ENCODE peak calls at places on chromosome 21, in nine cellular contexts. A is colonic mucosa; K is endothelial cell of umbilical vein; V is adrenal gland; N is heart left ventricle; X is right cardiac atrium; Y is pancreas; U is CD4-positive, CD25-positive, alpha-beta regulatory T cell; C is endodermal cell. S is an unnamed sample. For H3K4me1, the result is how much of the 10 kb centered on the place peaks cover.

GRCh38 chr21:37204580-37204979 is 62.6 kb downstream of the VPS26C start:
- DNase-seq in A (no peak), K (no peak), V (no peak), N (no peak), X (no peak), Y (no peak), U (no peak), C (no peak), S (no peak)

GRCh38 chr21:36698160-36699025 is 522 bp upstream of the SIM2 start:
- DNase-seq in A (no peak), K (no peak), V (no peak), N (no peak), X (no peak), Y (no peak), U (no peak), C (peak), S (no peak)

GRCh38 chr21:25862112-25862511 is 127.3 kb downstream of the GABPA start:
- DNase-seq in A (peak), K (no peak), V (no peak), N (no peak), X (no peak), Y (no peak), U (no peak), C (no peak), S (no peak)

GRCh38 chr21:17613242-17613676 is 558 bp upstream of the BTG3 start:
- DNase-seq in A (peak), K (peak), V (peak), N (peak), X (peak), Y (peak), U (peak), C (no peak), S (peak)

GRCh38 chr21:23968722-23969647 is 1638.3 kb downstream of the MRPL39 start:
- DNase-seq in A (peak), K (peak), V (peak), N (no peak), X (no peak), Y (peak), U (peak), C (peak), S (no peak)

GRCh38 chr21:15397258-15397657 is 332.5 kb upstream of the NRIP1 start:
- DNase-seq in A (no peak), K (no peak), V (no peak), N (no peak), X (no peak), Y (no peak), U (no peak), C (no peak), S (no peak)

GRCh38 chr21:35189077-35189863 is 140.2 kb upstream of the RUNX1 start:
- DNase-seq in A (no peak), K (no peak), V (no peak), N (no peak), X (no peak), Y (no peak), U (no peak), C (no peak), S (no peak)

GRCh38 chr21:21196087-21196486 is 197.9 kb downstream of the NCAM2 start:
- DNase-seq in A (no peak), K (no peak), V (no peak), N (no peak), X (no peak), Y (no peak), U (no peak), C (no peak), S (no peak)

GRCh38 chr21:31526040-31526439 is 133.5 kb upstream of the SOD1 start:
- DNase-seq in A (no peak), K (no peak), V (no peak), N (no peak), X (no peak), Y (no peak), U (no peak), C (peak), S (no peak)

GRCh38 chr21:32196001-32196400 is 82.8 kb downstream of the MIS18A start:
- DNase-seq in A (no peak), K (no peak), V (no peak), N (no peak), X (no peak), Y (no peak), U (no peak), C (no peak), S (no peak)

GRCh38 chr21:16707274-16707673 is 805.6 kb upstream of the CXADR start:
- DNase-seq in A (no peak), K (no peak), V (no peak), N (no peak), X (no peak), Y (no peak), U (no peak), C (no peak), S (no peak)

GRCh38 chr21:41346758-41347157 is 15.1 kb upstream of the MX2 start:
- DNase-seq in A (no peak), K (no peak), V (no peak), N (no peak), X (no peak), Y (no peak), U (no peak), C (no peak), S (no peak)

GRCh38 chr21:35616090-35616489 is 444.2 kb downstream of the SETD4 start:
- DNase-seq in A (no peak), K (peak), V (no peak), N (no peak), X (no peak), Y (no peak), U (no peak), C (no peak), S (no peak)

GRCh38 chr21:34131586-34131985 is 58.2 kb downstream of the MRPS6 start:
- DNase-seq in A (no peak), K (no peak), V (peak), N (no peak), X (no peak), Y (no peak), U (no peak), C (no peak), S (no peak)

GRCh38 chr21:34133392-34133791 is 60.0 kb downstream of the MRPS6 start:
- DNase-seq in A (no peak), K (no peak), V (no peak), N (no peak), X (no peak), Y (no peak), U (no peak), C (no peak), S (no peak)

GRCh38 chr21:34133802-34134201 is 60.4 kb downstream of the MRPS6 start:
- DNase-seq in A (no peak), K (no peak), V (no peak), N (no peak), X (no peak), Y (no peak), U (no peak), C (no peak), S (no peak)

GRCh38 chr21:34132905-34133304 is 59.5 kb downstream of the MRPS6 start:
- DNase-seq in A (no peak), K (no peak), V (no peak), N (no peak), X (no peak), Y (no peak), U (no peak), C (no peak), S (no peak)

DNA sequence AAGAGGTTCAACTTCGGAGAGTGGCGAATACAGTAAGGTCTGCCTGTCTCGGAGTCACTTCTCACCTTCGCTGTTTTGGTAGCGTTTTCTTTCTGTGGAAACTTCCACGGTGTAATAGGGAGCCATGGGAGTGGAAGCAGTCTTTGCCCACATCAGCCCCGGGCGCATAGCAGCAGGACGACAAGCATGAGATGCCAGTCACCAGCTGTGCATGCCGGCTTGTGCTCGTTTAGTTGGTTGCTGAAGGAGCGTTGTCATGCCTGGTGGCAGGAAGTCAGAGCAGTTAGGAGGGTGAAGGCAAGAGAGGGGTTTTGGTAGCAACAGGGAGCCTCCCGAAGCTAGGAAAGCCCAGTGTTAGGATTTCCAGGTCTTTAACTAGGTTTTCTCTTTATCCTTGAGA is 58.8 kb downstream of the MRPS6 start:
- DNase-seq in A (no peak), K (no peak), V (no peak), N (no peak), X (no peak), Y (no peak), U (no peak), C (no peak), S (no peak)
- H3K4me1 ChIP-seq in A (under half), K (under half), V (half or more), N (under half), X (under half), Y (under half), U (half or more), C (under half), S (under half)

DNA sequence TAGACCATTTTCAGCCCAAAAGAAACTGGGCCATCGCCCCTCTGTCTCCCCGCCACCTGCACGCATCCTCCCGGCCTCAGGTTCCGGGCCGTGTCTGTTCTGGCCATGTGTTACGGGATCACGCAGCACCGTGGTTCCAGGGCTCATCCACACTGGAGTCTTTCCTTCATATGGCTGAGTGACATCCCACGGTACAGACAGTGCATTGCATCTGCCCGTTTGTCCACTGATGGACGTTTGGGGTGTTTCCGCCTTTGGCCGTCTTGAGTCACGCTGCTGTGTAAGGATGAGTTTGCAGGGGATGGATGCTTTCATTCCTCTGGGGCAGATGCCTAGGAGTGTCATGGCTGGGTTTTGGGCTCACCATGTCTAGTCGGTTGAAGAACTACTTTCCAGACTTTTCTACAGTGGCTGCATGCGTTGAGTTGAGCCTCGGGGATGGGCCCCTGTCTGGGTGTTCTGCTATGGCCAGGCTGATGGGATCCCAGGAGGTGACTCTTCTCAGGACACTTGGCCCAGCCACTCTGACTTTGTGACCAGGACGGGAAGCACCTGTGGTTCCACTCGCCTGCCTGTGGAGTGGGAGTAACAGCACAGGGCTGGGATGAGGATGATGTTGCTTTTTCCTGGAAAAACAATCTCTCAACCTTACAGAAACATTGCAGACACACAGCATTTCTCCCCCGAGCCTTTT is 16.8 kb downstream of the RRP1 start:
- DNase-seq in A (no peak), K (no peak), V (no peak), N (no peak), X (peak), Y (no peak), U (no peak), C (no peak), S (no peak)
- H3K4me1 ChIP-seq in A (under half), K (under half), V (under half), N (under half), X (under half), Y (under half), U (under half), C (under half), S (under half)

DNA sequence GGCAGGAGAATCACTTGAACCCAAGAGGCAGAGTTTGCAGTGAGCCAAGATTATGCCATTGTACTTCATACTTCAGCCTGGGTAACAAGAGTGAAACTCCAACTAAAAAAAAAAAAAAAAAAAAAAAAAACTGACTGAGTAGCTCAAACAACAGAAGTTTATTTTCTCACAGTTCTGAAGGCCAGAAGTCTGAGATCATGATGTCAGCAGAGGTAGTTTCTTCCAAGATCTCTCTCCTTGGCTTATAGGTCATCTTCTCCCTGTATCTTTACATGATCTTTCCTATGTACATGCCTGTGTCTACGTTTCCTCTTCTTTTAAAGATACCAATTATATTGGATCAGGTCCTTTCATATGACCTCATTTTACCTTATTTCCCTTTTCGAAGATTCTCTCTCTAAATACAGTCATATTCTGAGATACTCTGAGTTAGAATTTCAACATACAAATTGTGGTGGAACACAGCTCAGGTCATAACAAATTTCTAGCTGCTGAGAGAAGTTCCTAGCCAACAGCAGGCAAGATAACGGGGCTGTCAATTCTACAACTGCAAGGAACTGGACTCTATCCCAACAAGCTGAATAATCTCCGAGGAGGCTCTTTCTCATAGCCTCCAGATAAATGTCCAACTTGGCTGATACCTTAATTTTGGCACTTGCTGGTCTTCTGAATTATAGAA is 187.7 kb upstream of the ADAMTS5 start:
- DNase-seq in A (no peak), K (no peak), V (no peak), N (no peak), X (peak), Y (no peak), U (no peak), C (no peak), S (no peak)
- H3K4me1 ChIP-seq in A (under half), K (under half), V (under half), N (under half), X (under half), Y (under half), U (under half), C (under half), S (under half)

GRCh38 chr21:33642027-33642895 is at the start of gene ITSN1:
- DNase-seq in A (peak), K (peak), V (peak), N (peak), X (peak), Y (peak), U (peak), C (peak), S (peak)

GRCh38 chr21:33644383-33645074 is 2.2 kb downstream of the ITSN1 start:
- DNase-seq in A (no peak), K (peak), V (peak), N (no peak), X (peak), Y (no peak), U (no peak), C (peak), S (no peak)

GRCh38 chr21:33645730-33646129 is 3.4 kb downstream of the ITSN1 start:
- DNase-seq in A (no peak), K (no peak), V (no peak), N (no peak), X (no peak), Y (no peak), U (no peak), C (no peak), S (no peak)

GRCh38 chr21:33642896-33643657 is 776 bp downstream of the ITSN1 start:
- DNase-seq in A (peak), K (peak), V (peak), N (peak), X (peak), Y (peak), U (peak), C (peak), S (peak)

DNA sequence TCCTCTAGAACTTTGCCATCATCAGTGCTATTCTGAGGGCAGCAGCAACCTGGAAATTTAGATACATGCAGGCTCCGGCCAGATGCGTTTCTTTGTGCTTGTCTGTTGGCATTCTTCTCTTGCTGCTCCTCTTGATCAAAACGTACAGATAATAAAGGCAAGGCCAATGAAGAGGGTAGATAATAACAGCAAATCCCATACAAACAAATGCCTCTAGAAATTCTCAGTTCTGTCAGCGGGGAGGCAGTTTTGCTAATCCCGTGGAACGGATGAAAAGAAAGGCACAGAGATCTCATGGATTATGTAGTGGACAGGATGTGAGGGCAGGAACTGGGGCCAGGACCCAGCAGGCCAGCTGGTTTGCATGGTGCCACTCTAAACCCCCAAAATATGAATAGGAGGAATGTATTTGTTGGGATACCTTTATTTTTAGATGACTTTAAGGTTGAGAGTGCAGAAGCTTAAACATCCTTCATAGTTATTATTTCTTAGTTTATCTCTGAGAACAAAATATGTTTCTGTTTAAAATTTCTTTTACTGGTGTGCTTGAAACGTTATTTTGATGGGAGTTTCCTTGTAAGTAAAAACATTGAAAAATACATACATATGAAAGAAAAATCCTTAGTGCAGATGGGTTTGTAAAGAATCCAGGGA is 1.5 kb downstream of the ITSN1 start:
- DNase-seq in A (no peak), K (peak), V (no peak), N (no peak), X (no peak), Y (no peak), U (no peak), C (peak), S (no peak)
- H3K4me1 ChIP-seq in A (under half), K (under half), V (under half), N (under half), X (under half), Y (under half), U (under half), C (under half), S (under half)

DNA sequence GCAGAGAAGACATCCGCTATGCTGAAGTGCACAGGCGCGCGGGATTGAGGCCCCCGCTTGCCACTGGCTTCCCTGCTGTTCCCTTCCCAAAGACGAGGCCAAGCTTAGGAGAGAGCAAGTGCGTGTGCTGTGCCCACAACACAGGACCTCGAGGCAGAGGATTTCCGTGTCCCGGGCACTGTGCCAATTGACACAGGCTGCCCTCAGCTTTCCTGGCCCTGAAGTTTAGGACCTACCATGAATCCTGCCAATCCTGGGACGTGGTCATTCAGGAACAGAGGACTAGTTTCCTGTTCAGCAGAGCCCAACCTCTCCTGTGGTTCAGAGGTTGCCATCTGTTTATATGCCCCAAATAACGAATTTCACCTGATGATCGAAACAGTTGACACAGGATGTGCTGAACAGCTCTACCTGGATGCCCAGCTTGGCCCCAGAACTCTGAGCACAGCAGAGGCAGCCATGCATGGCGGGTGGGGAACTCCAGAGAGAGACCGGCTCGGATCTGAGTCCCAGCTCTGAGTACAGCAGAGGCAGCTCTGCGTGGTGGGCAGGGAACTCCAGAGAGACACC is 22.0 kb downstream of the SLC37A1 start:
- DNase-seq in A (peak), K (peak), V (peak), N (no peak), X (no peak), Y (no peak), U (no peak), C (no peak), S (peak)
- H3K4me1 ChIP-seq in A (under half), K (under half), V (under half), N (under half), X (under half), Y (under half), U (under half), C (under half), S (under half)

GRCh38 chr21:38805282-38806152 is at the start of gene ETS2:
- DNase-seq in A (peak), K (peak), V (peak), N (peak), X (peak), Y (peak), U (peak), C (peak), S (peak)
- H3K4me1 ChIP-seq in A (under half), K (under half), V (under half), N (under half), X (under half), Y (under half), U (under half), C (under half), S (under half)

GRCh38 chr21:38486705-38487104 is 11.6 kb downstream of the ERG start:
- DNase-seq in A (no peak), K (no peak), V (no peak), N (no peak), X (no peak), Y (no peak), U (no peak), C (no peak), S (no peak)

GRCh38 chr21:38489283-38489677 is 9.0 kb downstream of the ERG start:
- DNase-seq in A (no peak), K (no peak), V (no peak), N (no peak), X (no peak), Y (no peak), U (no peak), C (no peak), S (no peak)

GRCh38 chr21:38487906-38488639 is 10.2 kb downstream of the ERG start:
- DNase-seq in A (peak), K (peak), V (no peak), N (no peak), X (no peak), Y (no peak), U (no peak), C (no peak), S (no peak)

GRCh38 chr21:38488640-38489282 is 9.5 kb downstream of the ERG start:
- DNase-seq in A (no peak), K (peak), V (no peak), N (no peak), X (no peak), Y (no peak), U (no peak), C (no peak), S (no peak)

GRCh38 chr21:38486221-38486620 is 12.1 kb downstream of the ERG start:
- DNase-seq in A (no peak), K (peak), V (no peak), N (no peak), X (no peak), Y (no peak), U (no peak), C (no peak), S (no peak)
- H3K4me1 ChIP-seq in A (under half), K (half or more), V (under half), N (under half), X (under half), Y (under half), U (under half), C (under half), S (under half)

GRCh38 chr21:45487891-45488600 is 54.2 kb downstream of the SLC19A1 start:
- DNase-seq in A (no peak), K (no peak), V (no peak), N (no peak), X (no peak), Y (no peak), U (no peak), C (no peak), S (no peak)

GRCh38 chr21:45490049-45490731 is 52.0 kb downstream of the SLC19A1 start:
- DNase-seq in A (no peak), K (no peak), V (no peak), N (no peak), X (peak), Y (no peak), U (no peak), C (no peak), S (no peak)

GRCh38 chr21:45489480-45489982 is 52.7 kb downstream of the SLC19A1 start:
- DNase-seq in A (no peak), K (no peak), V (no peak), N (no peak), X (peak), Y (no peak), U (no peak), C (no peak), S (no peak)

GRCh38 chr21:45487161-45487806 is 55.0 kb downstream of the SLC19A1 start:
- DNase-seq in A (no peak), K (no peak), V (no peak), N (no peak), X (peak), Y (no peak), U (no peak), C (no peak), S (no peak)

GRCh38 chr21:45488839-45489479 is 53.3 kb downstream of the SLC19A1 start:
- DNase-seq in A (no peak), K (no peak), V (no peak), N (no peak), X (no peak), Y (no peak), U (no peak), C (peak), S (no peak)
- H3K4me1 ChIP-seq in A (under half), K (under half), V (under half), N (under half), X (under half), Y (under half), U (under half), C (under half), S (under half)